ENCODE peak calls at places on chromosomes 13 and 19, in nine cellular contexts. One of them, this sample, is unnamed.

GRCh38 chr19:28710278-28710677 is 502.7 kb downstream of the UQCRFS1 start:
- DNase-seq in brain microvascular endothelial cell: no peak
- DNase-seq in psoas muscle: no peak
- DNase-seq in lower lobe of right lung: no peak
- DNase-seq in PC-9: peak; percentile 46
- DNase-seq in pancreas: no peak
- DNase-seq in neural progenitor cell: peak; percentile 73
- DNase-seq in Peyer's patch: no peak
- DNase-seq in body of pancreas: no peak
- DNase-seq in this sample: no peak

GRCh38 chr13:59774511-59774911 is 389.2 kb downstream of the DIAPH3 start:
- DNase-seq in lower lobe of right lung: no peak
- DNase-seq in psoas muscle: no peak
- DNase-seq in body of pancreas: no peak
- DNase-seq in brain microvascular endothelial cell: peak; percentile 86
- DNase-seq in neural progenitor cell: peak; percentile 14
- DNase-seq in PC-9: peak; percentile 46
- DNase-seq in pancreas: no peak
- DNase-seq in Peyer's patch: no peak
- DNase-seq in this sample: no peak

GRCh38 chr13:104837756-104838155 is 1697.7 kb downstream of the EFNB2 start:
- DNase-seq in brain microvascular endothelial cell: no peak
- DNase-seq in psoas muscle: no peak
- DNase-seq in Peyer's patch: no peak
- DNase-seq in neural progenitor cell: no peak
- DNase-seq in pancreas: no peak
- DNase-seq in lower lobe of right lung: no peak
- DNase-seq in PC-9: no peak
- DNase-seq in body of pancreas: no peak
- DNase-seq in this sample: no peak

GRCh38 chr19:23983406-23983805 is 68.7 kb downstream of the ZNF726 start:
- DNase-seq in neural progenitor cell: no peak
- DNase-seq in lower lobe of right lung: no peak
- DNase-seq in Peyer's patch: no peak
- DNase-seq in brain microvascular endothelial cell: no peak
- DNase-seq in PC-9: peak; percentile 83
- DNase-seq in body of pancreas: no peak
- DNase-seq in pancreas: no peak
- DNase-seq in psoas muscle: no peak
- DNase-seq in this sample: no peak

GRCh38 chr19:47232422-47233211 is 1.6 kb upstream of the BBC3 start:
- DNase-seq in brain microvascular endothelial cell: peak; percentile 43
- DNase-seq in neural progenitor cell: no peak
- DNase-seq in Peyer's patch: no peak
- DNase-seq in lower lobe of right lung: no peak
- DNase-seq in PC-9: peak; percentile 74
- DNase-seq in psoas muscle: no peak
- DNase-seq in pancreas: peak; percentile 50
- DNase-seq in body of pancreas: peak; percentile 53
- DNase-seq in this sample: no peak

GRCh38 chr13:30805603-30806011 is 70.3 kb downstream of the ALOX5AP start:
- DNase-seq in Peyer's patch: no peak
- DNase-seq in neural progenitor cell: no peak
- DNase-seq in lower lobe of right lung: no peak
- DNase-seq in pancreas: peak; percentile 58
- DNase-seq in psoas muscle: no peak
- DNase-seq in PC-9: no peak
- DNase-seq in brain microvascular endothelial cell: no peak
- DNase-seq in body of pancreas: peak; percentile 76
- DNase-seq in this sample: peak; percentile 20

GRCh38 chr13:84487681-84488080 is 605.4 kb upstream of the SLITRK1 start:
- DNase-seq in brain microvascular endothelial cell: no peak
- DNase-seq in Peyer's patch: no peak
- DNase-seq in lower lobe of right lung: no peak
- DNase-seq in neural progenitor cell: no peak
- DNase-seq in PC-9: no peak
- DNase-seq in pancreas: no peak
- DNase-seq in body of pancreas: no peak
- DNase-seq in psoas muscle: no peak
- DNase-seq in this sample: no peak

GRCh38 chr13:77918391-77919261 is at the start of gene EDNRB:
- DNase-seq in pancreas: no peak
- DNase-seq in lower lobe of right lung: peak; percentile 62
- DNase-seq in Peyer's patch: no peak
- DNase-seq in brain microvascular endothelial cell: peak; percentile 20
- DNase-seq in body of pancreas: peak; percentile 15
- DNase-seq in PC-9: no peak
- DNase-seq in neural progenitor cell: peak; percentile 58
- DNase-seq in psoas muscle: peak; percentile 41
- DNase-seq in this sample: no peak

GRCh38 chr19:1093330-1093729 is 1.8 kb downstream of the POLR2E start:
- DNase-seq in brain microvascular endothelial cell: no peak
- DNase-seq in pancreas: no peak
- DNase-seq in lower lobe of right lung: no peak
- DNase-seq in Peyer's patch: no peak
- DNase-seq in psoas muscle: no peak
- DNase-seq in PC-9: no peak
- DNase-seq in body of pancreas: no peak
- DNase-seq in neural progenitor cell: no peak
- DNase-seq in this sample: no peak

GRCh38 chr13:99871249-99871898 is 100.2 kb downstream of the ZIC5 start:
- DNase-seq in brain microvascular endothelial cell: no peak
- DNase-seq in pancreas: no peak
- DNase-seq in lower lobe of right lung: no peak
- DNase-seq in Peyer's patch: no peak
- DNase-seq in psoas muscle: no peak
- DNase-seq in neural progenitor cell: no peak
- DNase-seq in PC-9: no peak
- DNase-seq in body of pancreas: no peak
- DNase-seq in this sample: peak; percentile 23

DNA sequence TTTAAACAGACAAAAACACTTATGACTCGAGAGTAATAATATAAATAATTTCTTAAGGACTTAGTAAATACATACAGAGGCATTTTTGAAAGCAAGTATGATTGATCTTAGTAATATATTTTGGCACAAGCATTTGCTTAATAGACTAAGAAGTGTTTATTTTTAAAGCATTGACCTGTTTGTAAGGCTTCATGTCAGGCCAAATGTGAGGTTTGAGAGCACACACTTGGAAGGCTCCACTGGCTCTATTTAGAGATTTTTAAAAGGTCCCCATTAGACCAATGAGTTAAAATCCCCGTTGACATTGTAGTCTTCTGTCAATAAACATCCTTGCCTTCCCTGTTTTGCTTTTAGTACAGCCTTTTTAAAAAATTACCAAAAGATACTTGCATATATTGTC is 50.4 kb downstream of the ATP8A2 start:
- DNase-seq in lower lobe of right lung: no peak
- DNase-seq in pancreas: no peak
- DNase-seq in neural progenitor cell: no peak
- DNase-seq in brain microvascular endothelial cell: no peak
- DNase-seq in psoas muscle: no peak
- DNase-seq in body of pancreas: no peak
- DNase-seq in PC-9: no peak
- DNase-seq in Peyer's patch: no peak
- DNase-seq in this sample: no peak
- H3K27ac ChIP-seq in lower lobe of right lung: no peak overlapping the region
- H3K27ac ChIP-seq in pancreas: no peak overlapping the region
- H3K27ac ChIP-seq in neural progenitor cell: no peak overlapping the region
- H3K27ac ChIP-seq in brain microvascular endothelial cell: no peak overlapping the region
- H3K27ac ChIP-seq in psoas muscle: no peak overlapping the region
- H3K27ac ChIP-seq in body of pancreas: no peak overlapping the region
- H3K27ac ChIP-seq in PC-9: no peak overlapping the region
- H3K27ac ChIP-seq in Peyer's patch: no peak overlapping the region
- H3K27ac ChIP-seq in this sample: no peak overlapping the region

GRCh38 chr19:41554902-41555301 is 21.1 kb upstream of the CEACAM21 start:
- DNase-seq in neural progenitor cell: no peak
- DNase-seq in body of pancreas: no peak
- DNase-seq in pancreas: no peak
- DNase-seq in brain microvascular endothelial cell: no peak
- DNase-seq in psoas muscle: no peak
- DNase-seq in Peyer's patch: no peak
- DNase-seq in lower lobe of right lung: no peak
- DNase-seq in PC-9: no peak
- DNase-seq in this sample: no peak
- H3K27ac ChIP-seq in neural progenitor cell: no peak overlapping the region
- H3K27ac ChIP-seq in body of pancreas: no peak overlapping the region
- H3K27ac ChIP-seq in pancreas: no peak overlapping the region
- H3K27ac ChIP-seq in brain microvascular endothelial cell: no peak overlapping the region
- H3K27ac ChIP-seq in psoas muscle: no peak overlapping the region
- H3K27ac ChIP-seq in Peyer's patch: no peak overlapping the region
- H3K27ac ChIP-seq in lower lobe of right lung: no peak overlapping the region
- H3K27ac ChIP-seq in PC-9: no peak overlapping the region
- H3K27ac ChIP-seq in this sample: no peak overlapping the region

GRCh38 chr19:13001166-13001501 is 5.9 kb downstream of the NFIX start:
- DNase-seq in pancreas: no peak
- DNase-seq in brain microvascular endothelial cell: no peak
- DNase-seq in PC-9: no peak
- DNase-seq in psoas muscle: peak; percentile 56
- DNase-seq in body of pancreas: no peak
- DNase-seq in neural progenitor cell: no peak
- DNase-seq in Peyer's patch: no peak
- DNase-seq in lower lobe of right lung: no peak
- DNase-seq in this sample: no peak

GRCh38 chr19:13001502-13002388 is 6.5 kb downstream of the NFIX start:
- DNase-seq in Peyer's patch: no peak
- DNase-seq in body of pancreas: peak; percentile 48
- DNase-seq in pancreas: peak; percentile 37
- DNase-seq in psoas muscle: peak; percentile 82
- DNase-seq in neural progenitor cell: no peak
- DNase-seq in PC-9: no peak
- DNase-seq in lower lobe of right lung: no peak
- DNase-seq in brain microvascular endothelial cell: no peak
- DNase-seq in this sample: peak; percentile 83

GRCh38 chr19:13004273-13004672 is 9.0 kb downstream of the NFIX start:
- DNase-seq in Peyer's patch: no peak
- DNase-seq in neural progenitor cell: no peak
- DNase-seq in pancreas: no peak
- DNase-seq in brain microvascular endothelial cell: no peak
- DNase-seq in PC-9: no peak
- DNase-seq in body of pancreas: no peak
- DNase-seq in psoas muscle: no peak
- DNase-seq in lower lobe of right lung: no peak
- DNase-seq in this sample: no peak

GRCh38 chr19:13002970-13003540 is 7.8 kb downstream of the NFIX start:
- DNase-seq in body of pancreas: no peak
- DNase-seq in brain microvascular endothelial cell: no peak
- DNase-seq in PC-9: no peak
- DNase-seq in lower lobe of right lung: no peak
- DNase-seq in psoas muscle: no peak
- DNase-seq in pancreas: no peak
- DNase-seq in neural progenitor cell: no peak
- DNase-seq in Peyer's patch: no peak
- DNase-seq in this sample: no peak

GRCh38 chr19:13002389-13002898 is 7.2 kb downstream of the NFIX start:
- DNase-seq in pancreas: no peak
- DNase-seq in PC-9: no peak
- DNase-seq in body of pancreas: peak; percentile 45
- DNase-seq in brain microvascular endothelial cell: no peak
- DNase-seq in lower lobe of right lung: no peak
- DNase-seq in Peyer's patch: no peak
- DNase-seq in neural progenitor cell: no peak
- DNase-seq in psoas muscle: peak; percentile 79
- DNase-seq in this sample: peak; percentile 94
- H3K27ac ChIP-seq in pancreas: peak overlapping the region; percentile 58
- H3K27ac ChIP-seq in PC-9: no peak overlapping the region
- H3K27ac ChIP-seq in body of pancreas: peak overlapping the region; percentile 80
- H3K27ac ChIP-seq in brain microvascular endothelial cell: no peak overlapping the region
- H3K27ac ChIP-seq in lower lobe of right lung: peak overlapping the region; percentile 83
- H3K27ac ChIP-seq in Peyer's patch: peak overlapping the region; percentile 55
- H3K27ac ChIP-seq in neural progenitor cell: no peak overlapping the region
- H3K27ac ChIP-seq in psoas muscle: peak overlapping the region; percentile 99
- H3K27ac ChIP-seq in this sample: peak overlapping the region; percentile 99

DNA sequence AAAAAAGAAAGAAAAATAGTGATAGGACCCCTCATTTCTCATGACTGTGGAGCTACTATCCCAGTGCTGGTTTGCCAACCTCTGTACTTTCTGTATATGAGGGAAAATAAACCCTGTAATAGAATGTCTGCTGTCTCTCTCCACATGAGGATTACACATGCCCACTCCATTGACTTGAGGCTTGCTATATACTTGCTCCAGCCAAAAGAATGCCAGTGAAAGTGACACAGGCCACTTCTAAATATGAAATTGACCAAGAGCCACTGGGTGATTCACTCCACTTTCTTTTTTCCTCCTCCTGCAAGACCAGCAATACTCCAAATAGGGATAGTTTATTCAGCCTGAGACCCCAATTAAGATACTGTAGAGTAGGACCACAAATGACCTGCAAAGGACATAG is 6.2 kb downstream of the THAP8 start:
- DNase-seq in PC-9: no peak
- DNase-seq in pancreas: no peak
- DNase-seq in Peyer's patch: no peak
- DNase-seq in lower lobe of right lung: no peak
- DNase-seq in psoas muscle: no peak
- DNase-seq in neural progenitor cell: no peak
- DNase-seq in body of pancreas: no peak
- DNase-seq in brain microvascular endothelial cell: no peak
- DNase-seq in this sample: no peak
- H3K27ac ChIP-seq in PC-9: no peak overlapping the region
- H3K27ac ChIP-seq in pancreas: no peak overlapping the region
- H3K27ac ChIP-seq in Peyer's patch: no peak overlapping the region
- H3K27ac ChIP-seq in lower lobe of right lung: no peak overlapping the region
- H3K27ac ChIP-seq in psoas muscle: no peak overlapping the region
- H3K27ac ChIP-seq in neural progenitor cell: no peak overlapping the region
- H3K27ac ChIP-seq in body of pancreas: no peak overlapping the region
- H3K27ac ChIP-seq in brain microvascular endothelial cell: no peak overlapping the region
- H3K27ac ChIP-seq in this sample: no peak overlapping the region

GRCh38 chr13:90683711-90684131 is 663.8 kb upstream of the MIR17HG start:
- DNase-seq in body of pancreas: no peak
- DNase-seq in psoas muscle: no peak
- DNase-seq in neural progenitor cell: no peak
- DNase-seq in lower lobe of right lung: no peak
- DNase-seq in pancreas: no peak
- DNase-seq in brain microvascular endothelial cell: no peak
- DNase-seq in PC-9: no peak
- DNase-seq in Peyer's patch: no peak
- DNase-seq in this sample: no peak
- H3K27ac ChIP-seq in body of pancreas: no peak overlapping the region
- H3K27ac ChIP-seq in psoas muscle: no peak overlapping the region
- H3K27ac ChIP-seq in neural progenitor cell: no peak overlapping the region
- H3K27ac ChIP-seq in lower lobe of right lung: no peak overlapping the region
- H3K27ac ChIP-seq in pancreas: no peak overlapping the region
- H3K27ac ChIP-seq in brain microvascular endothelial cell: no peak overlapping the region
- H3K27ac ChIP-seq in PC-9: no peak overlapping the region
- H3K27ac ChIP-seq in Peyer's patch: no peak overlapping the region
- H3K27ac ChIP-seq in this sample: no peak overlapping the region

This sample was measured in substantia nigra.